ENCODE peak calls at places on chromosome 12, in four cellular contexts. One of them, this sample, is unnamed.

GRCh38 chr12:108752387-108752786 is 21.1 kb upstream of the CORO1C start:
- DNase-seq in GM23248: no peak
- DNase-seq in activated CD4-positive, alpha-beta T cell treated with anti-CD3 and anti-CD28 coated beads for 1 hour: no peak
- DNase-seq in B cell: no peak
- DNase-seq in this sample: no peak

GRCh38 chr12:57523706-57524614 is 1.3 kb downstream of the MBD6 start:
- DNase-seq in GM23248: no peak
- DNase-seq in activated CD4-positive, alpha-beta T cell treated with anti-CD3 and anti-CD28 coated beads for 1 hour: no peak
- DNase-seq in B cell: no peak
- DNase-seq in this sample: no peak

GRCh38 chr12:110733857-110734373 is 8.8 kb downstream of the PPP1CC start:
- DNase-seq in GM23248: no peak
- DNase-seq in activated CD4-positive, alpha-beta T cell treated with anti-CD3 and anti-CD28 coated beads for 1 hour: no peak
- DNase-seq in B cell: no peak
- DNase-seq in this sample: no peak

GRCh38 chr12:49274396-49275069 is 9.7 kb downstream of the TUBA1C start:
- DNase-seq in GM23248: no peak
- DNase-seq in activated CD4-positive, alpha-beta T cell treated with anti-CD3 and anti-CD28 coated beads for 1 hour: no peak
- DNase-seq in B cell: no peak
- DNase-seq in this sample: no peak

GRCh38 chr12:71521125-71521524 is 81.5 kb downstream of the LGR5 start:
- DNase-seq in GM23248: no peak
- DNase-seq in activated CD4-positive, alpha-beta T cell treated with anti-CD3 and anti-CD28 coated beads for 1 hour: no peak
- DNase-seq in B cell: no peak
- DNase-seq in this sample: no peak

GRCh38 chr12:91142184-91142583 is 30.9 kb upstream of the LUM start:
- DNase-seq in GM23248: peak
- DNase-seq in activated CD4-positive, alpha-beta T cell treated with anti-CD3 and anti-CD28 coated beads for 1 hour: no peak
- DNase-seq in B cell: no peak
- DNase-seq in this sample: no peak

GRCh38 chr12:114096461-114096860 is 130.3 kb upstream of the RBM19 start:
- DNase-seq in GM23248: peak
- DNase-seq in activated CD4-positive, alpha-beta T cell treated with anti-CD3 and anti-CD28 coated beads for 1 hour: no peak
- DNase-seq in B cell: no peak
- DNase-seq in this sample: no peak

GRCh38 chr12:8156845-8157244 is at the start of gene ZNF705A:
- DNase-seq in GM23248: peak
- DNase-seq in activated CD4-positive, alpha-beta T cell treated with anti-CD3 and anti-CD28 coated beads for 1 hour: no peak
- DNase-seq in B cell: no peak
- DNase-seq in this sample: no peak

GRCh38 chr12:122123051-122123760 is 44.6 kb downstream of the MLXIP start:
- DNase-seq in GM23248: peak
- DNase-seq in activated CD4-positive, alpha-beta T cell treated with anti-CD3 and anti-CD28 coated beads for 1 hour: peak
- DNase-seq in B cell: peak
- DNase-seq in this sample: peak

GRCh38 chr12:47272412-47273190 is 192.8 kb upstream of the AMIGO2 start:
- DNase-seq in GM23248: peak
- DNase-seq in activated CD4-positive, alpha-beta T cell treated with anti-CD3 and anti-CD28 coated beads for 1 hour: no peak
- DNase-seq in B cell: no peak
- DNase-seq in this sample: no peak

GRCh38 chr12:131197490-131197889 is 243.8 kb downstream of the ADGRD1 start:
- DNase-seq in GM23248: no peak
- DNase-seq in activated CD4-positive, alpha-beta T cell treated with anti-CD3 and anti-CD28 coated beads for 1 hour: no peak
- DNase-seq in B cell: no peak
- DNase-seq in this sample: no peak

GRCh38 chr12:40566246-40566645 is 126.0 kb upstream of the CNTN1 start:
- DNase-seq in GM23248: no peak
- DNase-seq in activated CD4-positive, alpha-beta T cell treated with anti-CD3 and anti-CD28 coated beads for 1 hour: no peak
- DNase-seq in B cell: no peak
- DNase-seq in this sample: no peak

GRCh38 chr12:113385282-113385882 is 18.3 kb downstream of the SDS start:
- DNase-seq in GM23248: no peak
- DNase-seq in activated CD4-positive, alpha-beta T cell treated with anti-CD3 and anti-CD28 coated beads for 1 hour: no peak
- DNase-seq in B cell: no peak
- DNase-seq in this sample: no peak

GRCh38 chr12:57235012-57235727 is 5.7 kb downstream of the SHMT2 start:
- DNase-seq in GM23248: no peak
- DNase-seq in activated CD4-positive, alpha-beta T cell treated with anti-CD3 and anti-CD28 coated beads for 1 hour: no peak
- DNase-seq in B cell: no peak
- DNase-seq in this sample: no peak

GRCh38 chr12:79690606-79691298 is at the start of gene PAWR:
- DNase-seq in GM23248: peak
- DNase-seq in activated CD4-positive, alpha-beta T cell treated with anti-CD3 and anti-CD28 coated beads for 1 hour: no peak
- DNase-seq in B cell: peak
- DNase-seq in this sample: peak

GRCh38 chr12:113359133-113359938 is 949 bp downstream of the PLBD2 start:
- DNase-seq in GM23248: peak
- DNase-seq in activated CD4-positive, alpha-beta T cell treated with anti-CD3 and anti-CD28 coated beads for 1 hour: no peak
- DNase-seq in B cell: no peak
- DNase-seq in this sample: no peak

GRCh38 chr12:1842183-1842904 is 22.0 kb downstream of the LRTM2 start:
- DNase-seq in GM23248: no peak
- DNase-seq in activated CD4-positive, alpha-beta T cell treated with anti-CD3 and anti-CD28 coated beads for 1 hour: no peak
- DNase-seq in B cell: no peak
- DNase-seq in this sample: no peak

GRCh38 chr12:31832740-31833540 is 104.1 kb upstream of the AMN1 start:
- DNase-seq in GM23248: no peak
- DNase-seq in activated CD4-positive, alpha-beta T cell treated with anti-CD3 and anti-CD28 coated beads for 1 hour: no peak
- DNase-seq in B cell: peak
- DNase-seq in this sample: no peak

GRCh38 chr12:68113644-68114043 is 45.9 kb downstream of the IFNG start:
- DNase-seq in GM23248: no peak
- DNase-seq in activated CD4-positive, alpha-beta T cell treated with anti-CD3 and anti-CD28 coated beads for 1 hour: no peak
- DNase-seq in B cell: no peak
- DNase-seq in this sample: peak

GRCh38 chr12:14261096-14261495 is 104.4 kb upstream of the ATF7IP start:
- DNase-seq in GM23248: no peak
- DNase-seq in activated CD4-positive, alpha-beta T cell treated with anti-CD3 and anti-CD28 coated beads for 1 hour: no peak
- DNase-seq in B cell: no peak
- DNase-seq in this sample: no peak

GRCh38 chr12:49787672-49788071 is 40.5 kb downstream of the NCKAP5L start:
- DNase-seq in GM23248: no peak
- DNase-seq in activated CD4-positive, alpha-beta T cell treated with anti-CD3 and anti-CD28 coated beads for 1 hour: no peak
- DNase-seq in B cell: no peak
- DNase-seq in this sample: no peak

GRCh38 chr12:98156697-98157096 is 358.7 kb upstream of the TMPO start:
- DNase-seq in GM23248: no peak
- DNase-seq in activated CD4-positive, alpha-beta T cell treated with anti-CD3 and anti-CD28 coated beads for 1 hour: no peak
- DNase-seq in B cell: no peak
- DNase-seq in this sample: no peak

GRCh38 chr12:28294300-28294699 is 104.0 kb downstream of the CCDC91 start:
- DNase-seq in GM23248: no peak
- DNase-seq in activated CD4-positive, alpha-beta T cell treated with anti-CD3 and anti-CD28 coated beads for 1 hour: no peak
- DNase-seq in B cell: no peak
- DNase-seq in this sample: no peak

GRCh38 chr12:4934651-4935050 is 24.9 kb downstream of the KCNA1 start:
- DNase-seq in GM23248: peak
- DNase-seq in activated CD4-positive, alpha-beta T cell treated with anti-CD3 and anti-CD28 coated beads for 1 hour: no peak
- DNase-seq in B cell: no peak
- DNase-seq in this sample: no peak

GRCh38 chr12:1318327-1319031 is 275.9 kb downstream of the FBXL14 start:
- DNase-seq in GM23248: peak
- DNase-seq in activated CD4-positive, alpha-beta T cell treated with anti-CD3 and anti-CD28 coated beads for 1 hour: no peak
- DNase-seq in B cell: no peak
- DNase-seq in this sample: no peak

GRCh38 chr12:132021965-132022364 is 72.2 kb downstream of the EP400 start:
- DNase-seq in GM23248: peak
- DNase-seq in activated CD4-positive, alpha-beta T cell treated with anti-CD3 and anti-CD28 coated beads for 1 hour: no peak
- DNase-seq in B cell: no peak
- DNase-seq in this sample: no peak

GRCh38 chr12:119154435-119154818 is 24.3 kb upstream of the HSPB8 start:
- DNase-seq in GM23248: peak
- DNase-seq in activated CD4-positive, alpha-beta T cell treated with anti-CD3 and anti-CD28 coated beads for 1 hour: no peak
- DNase-seq in B cell: no peak
- DNase-seq in this sample: peak

GRCh38 chr12:6425588-6426531 is 18.9 kb upstream of the CD27 start:
- DNase-seq in GM23248: no peak
- DNase-seq in activated CD4-positive, alpha-beta T cell treated with anti-CD3 and anti-CD28 coated beads for 1 hour: no peak
- DNase-seq in B cell: peak
- DNase-seq in this sample: no peak

GRCh38 chr12:107402041-107403022 is 283.3 kb upstream of the PWP1 start:
- DNase-seq in GM23248: peak
- DNase-seq in activated CD4-positive, alpha-beta T cell treated with anti-CD3 and anti-CD28 coated beads for 1 hour: peak
- DNase-seq in B cell: no peak
- DNase-seq in this sample: peak

GRCh38 chr12:31456562-31456961 is 130.6 kb upstream of the SINHCAF start:
- DNase-seq in GM23248: peak
- DNase-seq in activated CD4-positive, alpha-beta T cell treated with anti-CD3 and anti-CD28 coated beads for 1 hour: no peak
- DNase-seq in B cell: no peak
- DNase-seq in this sample: no peak

GRCh38 chr12:42568952-42569916 is 20.3 kb downstream of the PRICKLE1 start:
- DNase-seq in GM23248: peak
- DNase-seq in activated CD4-positive, alpha-beta T cell treated with anti-CD3 and anti-CD28 coated beads for 1 hour: no peak
- DNase-seq in B cell: peak
- DNase-seq in this sample: peak

GRCh38 chr12:54373619-54374554 is 9.6 kb upstream of the GPR84 start:
- DNase-seq in GM23248: no peak
- DNase-seq in activated CD4-positive, alpha-beta T cell treated with anti-CD3 and anti-CD28 coated beads for 1 hour: no peak
- DNase-seq in B cell: no peak
- DNase-seq in this sample: peak

GRCh38 chr12:71469235-71469873 is 29.8 kb downstream of the LGR5 start:
- DNase-seq in GM23248: peak
- DNase-seq in activated CD4-positive, alpha-beta T cell treated with anti-CD3 and anti-CD28 coated beads for 1 hour: no peak
- DNase-seq in B cell: no peak
- DNase-seq in this sample: peak

GRCh38 chr12:132026061-132026795 is 76.5 kb downstream of the EP400 start:
- DNase-seq in GM23248: no peak
- DNase-seq in activated CD4-positive, alpha-beta T cell treated with anti-CD3 and anti-CD28 coated beads for 1 hour: no peak
- DNase-seq in B cell: no peak
- DNase-seq in this sample: no peak

GRCh38 chr12:106226884-106227640 is 20.8 kb downstream of the CKAP4 start:
- DNase-seq in GM23248: peak
- DNase-seq in activated CD4-positive, alpha-beta T cell treated with anti-CD3 and anti-CD28 coated beads for 1 hour: no peak
- DNase-seq in B cell: peak
- DNase-seq in this sample: peak